ENCODE peak calls at places on chromosomes 2 and 18, in eight cellular contexts. One of them, this sample, is unnamed.

GRCh38 chr18:275486-275885 is 7.6 kb upstream of the THOC1 start:
- DNase-seq in lower leg skin: no peak
- DNase-seq in CD8-positive, alpha-beta T cell: no peak
- DNase-seq in BJ: no peak
- DNase-seq in dorsolateral prefrontal cortex: no peak
- DNase-seq in fibroblast of the aortic adventitia: no peak
- DNase-seq in IMR-90: no peak
- DNase-seq in OCI-LY7: no peak
- DNase-seq in this sample: no peak

GRCh38 chr2:236887953-236888765 is 197.5 kb upstream of the COPS8 start:
- DNase-seq in lower leg skin: no peak
- DNase-seq in CD8-positive, alpha-beta T cell: no peak
- DNase-seq in BJ: no peak
- DNase-seq in dorsolateral prefrontal cortex: no peak
- DNase-seq in fibroblast of the aortic adventitia: no peak
- DNase-seq in IMR-90: no peak
- DNase-seq in OCI-LY7: no peak
- DNase-seq in this sample: no peak

GRCh38 chr2:61889212-61889956 is 928 bp upstream of the CCT4 start:
- DNase-seq in lower leg skin: no peak
- DNase-seq in CD8-positive, alpha-beta T cell: no peak
- DNase-seq in BJ: no peak
- DNase-seq in dorsolateral prefrontal cortex: no peak
- DNase-seq in fibroblast of the aortic adventitia: no peak
- DNase-seq in IMR-90: no peak
- DNase-seq in OCI-LY7: no peak
- DNase-seq in this sample: no peak

GRCh38 chr18:13435596-13436333 is 217.2 kb downstream of the LDLRAD4 start:
- DNase-seq in lower leg skin: no peak
- DNase-seq in CD8-positive, alpha-beta T cell: no peak
- DNase-seq in BJ: peak; percentile 35
- DNase-seq in dorsolateral prefrontal cortex: no peak
- DNase-seq in fibroblast of the aortic adventitia: peak; percentile 74
- DNase-seq in IMR-90: no peak
- DNase-seq in OCI-LY7: no peak
- DNase-seq in this sample: no peak

GRCh38 chr2:31170071-31170698 is 31.9 kb upstream of the GALNT14 start:
- DNase-seq in lower leg skin: peak; percentile 29
- DNase-seq in CD8-positive, alpha-beta T cell: peak; percentile 31
- DNase-seq in BJ: peak; percentile 4
- DNase-seq in dorsolateral prefrontal cortex: peak; percentile 67
- DNase-seq in fibroblast of the aortic adventitia: peak; percentile 71
- DNase-seq in IMR-90: peak; percentile 60
- DNase-seq in OCI-LY7: peak; percentile 78
- DNase-seq in this sample: peak; percentile 25

GRCh38 chr18:36771246-36771645 is 57.6 kb downstream of the TPGS2 start:
- DNase-seq in lower leg skin: no peak
- DNase-seq in CD8-positive, alpha-beta T cell: no peak
- DNase-seq in BJ: no peak
- DNase-seq in dorsolateral prefrontal cortex: no peak
- DNase-seq in fibroblast of the aortic adventitia: no peak
- DNase-seq in IMR-90: no peak
- DNase-seq in OCI-LY7: peak; percentile 8
- DNase-seq in this sample: no peak

GRCh38 chr2:238425505-238425978 is 1.2 kb upstream of the ASB1 start:
- DNase-seq in lower leg skin: no peak
- DNase-seq in CD8-positive, alpha-beta T cell: no peak
- DNase-seq in BJ: no peak
- DNase-seq in dorsolateral prefrontal cortex: no peak
- DNase-seq in fibroblast of the aortic adventitia: no peak
- DNase-seq in IMR-90: no peak
- DNase-seq in OCI-LY7: no peak
- DNase-seq in this sample: no peak

GRCh38 chr2:8418721-8419120 is 263.1 kb upstream of the ID2 start:
- DNase-seq in lower leg skin: no peak
- DNase-seq in CD8-positive, alpha-beta T cell: no peak
- DNase-seq in BJ: peak; percentile 45
- DNase-seq in dorsolateral prefrontal cortex: no peak
- DNase-seq in fibroblast of the aortic adventitia: no peak
- DNase-seq in IMR-90: peak; percentile 66
- DNase-seq in OCI-LY7: no peak
- DNase-seq in this sample: no peak

GRCh38 chr18:67151366-67151765 is 365.2 kb downstream of the DSEL start:
- DNase-seq in lower leg skin: no peak
- DNase-seq in CD8-positive, alpha-beta T cell: no peak
- DNase-seq in BJ: no peak
- DNase-seq in dorsolateral prefrontal cortex: peak; percentile 52
- DNase-seq in fibroblast of the aortic adventitia: no peak
- DNase-seq in IMR-90: no peak
- DNase-seq in OCI-LY7: no peak
- DNase-seq in this sample: no peak

GRCh38 chr2:12487253-12488004 is 229.3 kb upstream of the TRIB2 start:
- DNase-seq in lower leg skin: no peak
- DNase-seq in CD8-positive, alpha-beta T cell: no peak
- DNase-seq in BJ: no peak
- DNase-seq in dorsolateral prefrontal cortex: no peak
- DNase-seq in fibroblast of the aortic adventitia: no peak
- DNase-seq in IMR-90: no peak
- DNase-seq in OCI-LY7: no peak
- DNase-seq in this sample: no peak

GRCh38 chr2:150327546-150328495 is 159.6 kb downstream of the RND3 start:
- DNase-seq in lower leg skin: no peak
- DNase-seq in CD8-positive, alpha-beta T cell: no peak
- DNase-seq in BJ: no peak
- DNase-seq in dorsolateral prefrontal cortex: no peak
- DNase-seq in fibroblast of the aortic adventitia: no peak
- DNase-seq in IMR-90: no peak
- DNase-seq in OCI-LY7: no peak
- DNase-seq in this sample: no peak

GRCh38 chr2:127118038-127118437 is 11.1 kb upstream of the BIN1 start:
- DNase-seq in lower leg skin: no peak
- DNase-seq in CD8-positive, alpha-beta T cell: no peak
- DNase-seq in BJ: no peak
- DNase-seq in dorsolateral prefrontal cortex: no peak
- DNase-seq in fibroblast of the aortic adventitia: no peak
- DNase-seq in IMR-90: no peak
- DNase-seq in OCI-LY7: no peak
- DNase-seq in this sample: no peak

GRCh38 chr18:2050702-2051201 is 520.6 kb downstream of the METTL4 start:
- DNase-seq in lower leg skin: no peak
- DNase-seq in CD8-positive, alpha-beta T cell: no peak
- DNase-seq in BJ: no peak
- DNase-seq in dorsolateral prefrontal cortex: no peak
- DNase-seq in fibroblast of the aortic adventitia: peak; percentile 35
- DNase-seq in IMR-90: no peak
- DNase-seq in OCI-LY7: no peak
- DNase-seq in this sample: peak; percentile 63

GRCh38 chr2:204643326-204643725 is 98.1 kb downstream of the PARD3B start:
- DNase-seq in lower leg skin: no peak
- DNase-seq in CD8-positive, alpha-beta T cell: no peak
- DNase-seq in BJ: no peak
- DNase-seq in dorsolateral prefrontal cortex: no peak
- DNase-seq in fibroblast of the aortic adventitia: peak; percentile 7
- DNase-seq in IMR-90: peak; percentile 71
- DNase-seq in OCI-LY7: no peak
- DNase-seq in this sample: no peak

GRCh38 chr2:132937629-132938028 is 267.6 kb upstream of the LYPD1 start:
- DNase-seq in lower leg skin: no peak
- DNase-seq in CD8-positive, alpha-beta T cell: no peak
- DNase-seq in BJ: no peak
- DNase-seq in dorsolateral prefrontal cortex: no peak
- DNase-seq in fibroblast of the aortic adventitia: peak; percentile 66
- DNase-seq in IMR-90: peak; percentile 63
- DNase-seq in OCI-LY7: no peak
- DNase-seq in this sample: no peak

GRCh38 chr2:157432475-157433106 is 11.3 kb downstream of the CYTIP start:
- DNase-seq in lower leg skin: no peak
- DNase-seq in CD8-positive, alpha-beta T cell: no peak
- DNase-seq in BJ: no peak
- DNase-seq in dorsolateral prefrontal cortex: no peak
- DNase-seq in fibroblast of the aortic adventitia: no peak
- DNase-seq in IMR-90: no peak
- DNase-seq in OCI-LY7: no peak
- DNase-seq in this sample: no peak
- H3K4me3 ChIP-seq in lower leg skin: no peak overlapping the region
- H3K4me3 ChIP-seq in CD8-positive, alpha-beta T cell: peak overlapping the region; percentile 57
- H3K4me3 ChIP-seq in BJ: no peak overlapping the region
- H3K4me3 ChIP-seq in dorsolateral prefrontal cortex: no peak overlapping the region
- H3K4me3 ChIP-seq in fibroblast of the aortic adventitia: no peak overlapping the region
- H3K4me3 ChIP-seq in IMR-90: no peak overlapping the region
- H3K4me3 ChIP-seq in OCI-LY7: no peak overlapping the region
- H3K4me3 ChIP-seq in this sample: no peak overlapping the region

GRCh38 chr2:216879727-216880508 is 20.1 kb upstream of the TNP1 start:
- DNase-seq in lower leg skin: no peak
- DNase-seq in CD8-positive, alpha-beta T cell: no peak
- DNase-seq in BJ: no peak
- DNase-seq in dorsolateral prefrontal cortex: no peak
- DNase-seq in fibroblast of the aortic adventitia: no peak
- DNase-seq in IMR-90: no peak
- DNase-seq in OCI-LY7: no peak
- DNase-seq in this sample: no peak

GRCh38 chr2:216875861-216876260 is 16.0 kb upstream of the TNP1 start:
- DNase-seq in lower leg skin: no peak
- DNase-seq in CD8-positive, alpha-beta T cell: no peak
- DNase-seq in BJ: no peak
- DNase-seq in dorsolateral prefrontal cortex: no peak
- DNase-seq in fibroblast of the aortic adventitia: no peak
- DNase-seq in IMR-90: no peak
- DNase-seq in OCI-LY7: no peak
- DNase-seq in this sample: no peak

GRCh38 chr2:216878072-216878471 is 18.2 kb upstream of the TNP1 start:
- DNase-seq in lower leg skin: no peak
- DNase-seq in CD8-positive, alpha-beta T cell: no peak
- DNase-seq in BJ: no peak
- DNase-seq in dorsolateral prefrontal cortex: no peak
- DNase-seq in fibroblast of the aortic adventitia: no peak
- DNase-seq in IMR-90: no peak
- DNase-seq in OCI-LY7: no peak
- DNase-seq in this sample: no peak

GRCh38 chr2:216873573-216873972 is 13.7 kb upstream of the TNP1 start:
- DNase-seq in lower leg skin: no peak
- DNase-seq in CD8-positive, alpha-beta T cell: no peak
- DNase-seq in BJ: no peak
- DNase-seq in dorsolateral prefrontal cortex: no peak
- DNase-seq in fibroblast of the aortic adventitia: no peak
- DNase-seq in IMR-90: no peak
- DNase-seq in OCI-LY7: no peak
- DNase-seq in this sample: no peak

DNA sequence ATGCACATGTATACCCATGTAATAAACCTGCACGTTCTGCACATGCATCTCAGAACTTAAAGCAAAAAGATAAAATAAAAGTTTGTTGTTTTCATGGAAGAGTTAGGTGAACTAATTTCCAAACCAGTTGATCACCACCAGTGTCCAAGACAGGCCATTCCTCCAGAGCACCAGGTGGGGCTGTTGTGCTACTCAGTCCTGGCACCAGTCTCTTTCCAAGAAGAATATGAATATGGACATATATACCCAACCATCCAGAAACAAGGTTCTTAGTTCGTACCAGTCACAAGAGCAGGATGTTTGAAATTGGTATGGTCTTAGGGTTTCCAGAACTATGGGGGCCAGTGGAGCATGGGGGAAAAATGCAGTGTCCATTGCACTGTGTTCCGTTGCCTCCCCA is 17.2 kb upstream of the TNP1 start:
- DNase-seq in lower leg skin: no peak
- DNase-seq in CD8-positive, alpha-beta T cell: no peak
- DNase-seq in BJ: no peak
- DNase-seq in dorsolateral prefrontal cortex: no peak
- DNase-seq in fibroblast of the aortic adventitia: no peak
- DNase-seq in IMR-90: no peak
- DNase-seq in OCI-LY7: no peak
- DNase-seq in this sample: no peak
- TF ChIP-seq CTCF in lower leg skin: no peak
- TF ChIP-seq CTCF in CD8-positive, alpha-beta T cell: no peak
- TF ChIP-seq CTCF in BJ: peak; percentile 12
- TF ChIP-seq CTCF in dorsolateral prefrontal cortex: no peak
- TF ChIP-seq CTCF in fibroblast of the aortic adventitia: peak; percentile 10
- TF ChIP-seq CTCF in IMR-90: no peak
- TF ChIP-seq CTCF in OCI-LY7: peak; percentile 30
- TF ChIP-seq CTCF in this sample: peak; percentile 3

GRCh38 chr2:33230133-33230618 is 246.3 kb upstream of the RASGRP3 start:
- DNase-seq in lower leg skin: no peak
- DNase-seq in CD8-positive, alpha-beta T cell: no peak
- DNase-seq in BJ: no peak
- DNase-seq in dorsolateral prefrontal cortex: no peak
- DNase-seq in fibroblast of the aortic adventitia: no peak
- DNase-seq in IMR-90: no peak
- DNase-seq in OCI-LY7: no peak
- DNase-seq in this sample: no peak

GRCh38 chr2:33229646-33230045 is 246.8 kb upstream of the RASGRP3 start:
- DNase-seq in lower leg skin: no peak
- DNase-seq in CD8-positive, alpha-beta T cell: no peak
- DNase-seq in BJ: no peak
- DNase-seq in dorsolateral prefrontal cortex: no peak
- DNase-seq in fibroblast of the aortic adventitia: peak; percentile 71
- DNase-seq in IMR-90: no peak
- DNase-seq in OCI-LY7: no peak
- DNase-seq in this sample: no peak

GRCh38 chr2:33225350-33225749 is 251.1 kb upstream of the RASGRP3 start:
- DNase-seq in lower leg skin: no peak
- DNase-seq in CD8-positive, alpha-beta T cell: no peak
- DNase-seq in BJ: no peak
- DNase-seq in dorsolateral prefrontal cortex: no peak
- DNase-seq in fibroblast of the aortic adventitia: no peak
- DNase-seq in IMR-90: no peak
- DNase-seq in OCI-LY7: no peak
- DNase-seq in this sample: no peak

GRCh38 chr2:33226546-33226945 is 249.9 kb upstream of the RASGRP3 start:
- DNase-seq in lower leg skin: no peak
- DNase-seq in CD8-positive, alpha-beta T cell: no peak
- DNase-seq in BJ: no peak
- DNase-seq in dorsolateral prefrontal cortex: no peak
- DNase-seq in fibroblast of the aortic adventitia: no peak
- DNase-seq in IMR-90: no peak
- DNase-seq in OCI-LY7: no peak
- DNase-seq in this sample: no peak

GRCh38 chr2:33230877-33231276 is 245.6 kb upstream of the RASGRP3 start:
- DNase-seq in lower leg skin: no peak
- DNase-seq in CD8-positive, alpha-beta T cell: no peak
- DNase-seq in BJ: no peak
- DNase-seq in dorsolateral prefrontal cortex: no peak
- DNase-seq in fibroblast of the aortic adventitia: no peak
- DNase-seq in IMR-90: peak; percentile 58
- DNase-seq in OCI-LY7: no peak
- DNase-seq in this sample: no peak
- H3K4me3 ChIP-seq in lower leg skin: no peak overlapping the region
- H3K4me3 ChIP-seq in CD8-positive, alpha-beta T cell: no peak overlapping the region
- H3K4me3 ChIP-seq in BJ: no peak overlapping the region
- H3K4me3 ChIP-seq in dorsolateral prefrontal cortex: no peak overlapping the region
- H3K4me3 ChIP-seq in fibroblast of the aortic adventitia: no peak overlapping the region
- H3K4me3 ChIP-seq in IMR-90: no peak overlapping the region
- H3K4me3 ChIP-seq in OCI-LY7: no peak overlapping the region
- H3K4me3 ChIP-seq in this sample: no peak overlapping the region

DNA sequence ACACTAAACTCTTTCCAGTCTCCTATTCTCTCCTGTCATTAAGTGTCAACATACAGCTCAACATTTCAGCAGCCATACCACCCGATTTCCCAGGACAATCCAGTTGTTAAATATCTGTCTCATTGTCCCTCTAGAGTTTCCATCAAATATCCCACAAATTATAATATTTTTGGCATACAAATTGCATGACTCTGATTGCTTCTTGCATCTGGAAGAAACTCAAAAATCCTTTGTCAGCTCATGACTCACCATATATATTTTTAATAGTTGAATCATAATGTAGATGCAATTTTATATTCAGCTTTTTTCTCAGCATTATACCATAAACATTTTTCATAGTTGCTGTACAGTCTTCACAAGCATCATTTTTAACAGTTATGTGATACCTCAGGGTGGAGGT is 7.2 kb downstream of the SLC30A3 start:
- DNase-seq in lower leg skin: no peak
- DNase-seq in CD8-positive, alpha-beta T cell: no peak
- DNase-seq in BJ: no peak
- DNase-seq in dorsolateral prefrontal cortex: no peak
- DNase-seq in fibroblast of the aortic adventitia: peak; percentile 72
- DNase-seq in IMR-90: peak; percentile 67
- DNase-seq in OCI-LY7: no peak
- DNase-seq in this sample: no peak
- TF ChIP-seq CTCF in lower leg skin: no peak
- TF ChIP-seq CTCF in CD8-positive, alpha-beta T cell: no peak
- TF ChIP-seq CTCF in BJ: no peak
- TF ChIP-seq CTCF in dorsolateral prefrontal cortex: no peak
- TF ChIP-seq CTCF in fibroblast of the aortic adventitia: no peak
- TF ChIP-seq CTCF in IMR-90: no peak
- TF ChIP-seq CTCF in OCI-LY7: no peak
- TF ChIP-seq CTCF in this sample: no peak

This sample was measured in kidney epithelial cell.